ENCODE peak calls at places on chromosomes 4 and X, in nine cellular contexts. C is B cell; S is fibroblast of lung; A is stimulated activated CD8-positive, alpha-beta memory T cell treated with anti-CD3 and anti-CD28 coated beads, Interleukin-4, amount 100 ng/mL, for 1 hour; G is ecto neural progenitor cell; R is M059J; U is NCI-H1092 treated with DMSO at 0.1 percent for 48 hours; E is activated CD4-positive, alpha-beta T cell treated with anti-CD3 and anti-CD28 coated beads for 48 hours; D is HuH-7. F is an unnamed sample.

GRCh38 chrX:20315140-20315539 is 48.4 kb upstream of the RPS6KA3 start:
- DNase-seq in E (no peak), G (no peak), R (no peak), S (no peak), A (no peak), U (no peak), C (peak; percentile 43), D (no peak), F (no peak)

GRCh38 chrX:150324035-150324728 is 38.9 kb upstream of the MAMLD1 start:
- DNase-seq in S (peak; percentile 94), E (no peak), U (no peak), C (no peak), R (peak; percentile 97), A (no peak), D (peak; percentile 7), G (no peak), F (no peak)

GRCh38 chr4:80266267-80266901 is at the start of gene FGF5:
- DNase-seq in U (peak; percentile 34), S (peak; percentile 94), G (peak; percentile 68), E (peak; percentile 56), D (no peak), R (peak; percentile 89), A (no peak), C (no peak), F (no peak)

GRCh38 chrX:25180242-25180641 is 164.5 kb upstream of the ARX start:
- DNase-seq in E (no peak), A (no peak), R (no peak), D (no peak), U (no peak), G (no peak), S (no peak), C (no peak), F (no peak)

GRCh38 chr4:108213723-108214122 is 45.0 kb upstream of the LEF1 start:
- DNase-seq in G (no peak), C (no peak), D (no peak), A (no peak), U (no peak), S (no peak), R (no peak), E (no peak), F (no peak)

GRCh38 chrX:55099162-55099561 is 10.3 kb downstream of the PAGE2 start:
- DNase-seq in S (no peak), E (no peak), G (no peak), A (no peak), C (no peak), U (no peak), R (no peak), D (no peak), F (no peak)

GRCh38 chr4:139988863-139989765 is 164.9 kb downstream of the MAML3 start:
- DNase-seq in D (no peak), R (peak; percentile 95), A (no peak), E (peak; percentile 71), G (no peak), C (no peak), U (no peak), S (peak; percentile 98), F (no peak)

GRCh38 chrX:154712781-154713391 is 38.0 kb downstream of the GAB3 start:
- DNase-seq in U (no peak), G (no peak), C (no peak), E (peak; percentile 12), S (peak; percentile 82), D (no peak), R (peak; percentile 94), A (no peak), F (peak; percentile 32)

GRCh38 chr4:119478446-119479179 is 150.0 kb downstream of the PDE5A start:
- DNase-seq in R (no peak), S (no peak), G (no peak), A (no peak), D (no peak), C (no peak), E (no peak), U (peak; percentile 22), F (no peak)

GRCh38 chr4:182133033-182133432 is 110.2 kb upstream of the TENM3 start:
- DNase-seq in U (no peak), G (no peak), S (no peak), A (no peak), C (no peak), E (no peak), D (no peak), R (no peak), F (no peak)

GRCh38 chr4:181956502-181956901 is 286.7 kb upstream of the TENM3 start:
- DNase-seq in D (no peak), A (no peak), U (no peak), R (no peak), E (no peak), G (no peak), S (peak; percentile 42), C (no peak), F (no peak)

GRCh38 chr4:187687701-187688100 is 307.9 kb upstream of the ZFP42 start:
- DNase-seq in C (no peak), E (no peak), R (peak; percentile 1), S (no peak), D (no peak), A (no peak), U (no peak), G (no peak), F (no peak)

GRCh38 chr4:57989430-57989829 is 879.2 kb upstream of the IGFBP7 start:
- DNase-seq in E (no peak), A (no peak), D (no peak), G (no peak), U (no peak), S (no peak), C (no peak), R (no peak), F (no peak)

GRCh38 chrX:52504551-52504950 is 8.9 kb downstream of the XAGE1A start:
- DNase-seq in C (no peak), R (no peak), E (no peak), S (no peak), A (no peak), D (no peak), G (no peak), U (no peak), F (no peak)

GRCh38 chr4:866761-867390 is 40.9 kb upstream of the CPLX1 start:
- DNase-seq in A (no peak), D (no peak), G (no peak), R (no peak), C (no peak), U (no peak), E (peak; percentile 37), S (peak; percentile 64), F (no peak)